ENCODE peak calls at places on chromosomes 13 and 19, in ten cellular contexts. W is ovary, A is transverse colon, V is A549, M is stomach, B is K562, T is sigmoid colon, U is tibial nerve, I is H1, S is esophagus muscularis mucosa. R is an unnamed sample.

GRCh38 chr19:5154129-5154798 is 185.4 kb downstream of the KDM4B start:
- DNase-seq in W (peak), A (peak), V (peak), M (peak), B (peak), T (peak), U (no peak), I (peak), S (no peak), R (no peak)

GRCh38 chr19:384801-385169 is 24.2 kb downstream of the C2CD4C start:
- DNase-seq in W (no peak), A (no peak), V (no peak), M (no peak), B (no peak), T (no peak), U (no peak), I (no peak), S (no peak), R (no peak)

GRCh38 chr13:21703846-21704245 is 33.0 kb downstream of the FGF9 start:
- DNase-seq in W (no peak), A (no peak), V (no peak), M (no peak), B (no peak), T (no peak), U (no peak), I (no peak), S (no peak), R (no peak)

GRCh38 chr13:36102721-36103120 is 28.5 kb downstream of the DCLK1 start:
- DNase-seq in W (no peak), A (no peak), V (no peak), M (no peak), B (no peak), T (no peak), U (no peak), I (no peak), S (no peak), R (no peak)

GRCh38 chr19:3550947-3551807 is 6.2 kb downstream of the MFSD12 start:
- DNase-seq in W (no peak), A (no peak), V (no peak), M (no peak), B (no peak), T (no peak), U (no peak), I (no peak), S (no peak), R (no peak)

GRCh38 chr19:35641515-35642151 is at the start of gene ETV2:
- DNase-seq in W (peak), A (peak), V (no peak), M (peak), B (peak), T (no peak), U (no peak), I (peak), S (no peak), R (no peak)

GRCh38 chr13:98438246-98439135 is 138.4 kb downstream of the STK24 start:
- DNase-seq in W (no peak), A (no peak), V (no peak), M (no peak), B (no peak), T (no peak), U (no peak), I (no peak), S (no peak), R (peak)

GRCh38 chr19:38267780-38268430 is 3.5 kb downstream of the SPINT2 start:
- DNase-seq in W (no peak), A (peak), V (peak), M (peak), B (no peak), T (no peak), U (no peak), I (no peak), S (no peak), R (no peak)

GRCh38 chr19:5880604-5881078 is 10.3 kb upstream of the FUT5 start:
- DNase-seq in W (no peak), A (peak), V (no peak), M (no peak), B (no peak), T (peak), U (no peak), I (no peak), S (peak), R (no peak)

GRCh38 chr19:4279530-4280422 is 710 bp downstream of the SHD start:
- DNase-seq in W (no peak), A (no peak), V (no peak), M (no peak), B (no peak), T (no peak), U (no peak), I (peak), S (no peak), R (no peak)

GRCh38 chr13:99028890-99029289 is 51.0 kb upstream of the DOCK9 start:
- DNase-seq in W (no peak), A (no peak), V (no peak), M (no peak), B (peak), T (no peak), U (no peak), I (peak), S (peak), R (no peak)

GRCh38 chr19:44109458-44109857 is 3.7 kb upstream of the ZNF225 start:
- DNase-seq in W (no peak), A (no peak), V (no peak), M (no peak), B (no peak), T (no peak), U (no peak), I (no peak), S (no peak), R (no peak)

GRCh38 chr19:14507704-14508246 is 10.4 kb downstream of the DNAJB1 start:
- DNase-seq in W (no peak), A (no peak), V (no peak), M (no peak), B (no peak), T (no peak), U (no peak), I (no peak), S (no peak), R (no peak)

GRCh38 chr19:52170304-52170703 is 1.1 kb downstream of the ZNF836 start:
- DNase-seq in W (no peak), A (no peak), V (no peak), M (no peak), B (no peak), T (no peak), U (no peak), I (no peak), S (no peak), R (no peak)

GRCh38 chr19:51246153-51246552 is 4.7 kb upstream of the SIGLECL1 start:
- DNase-seq in W (no peak), A (no peak), V (no peak), M (no peak), B (no peak), T (no peak), U (no peak), I (no peak), S (no peak), R (no peak)

GRCh38 chr19:4914736-4915501 is 5.6 kb downstream of the UHRF1 start:
- DNase-seq in W (no peak), A (peak), V (peak), M (peak), B (peak), T (no peak), U (no peak), I (no peak), S (no peak), R (no peak)

GRCh38 chr13:59531571-59532091 is 632.1 kb downstream of the DIAPH3 start:
- DNase-seq in W (peak), A (peak), V (no peak), M (peak), B (peak), T (peak), U (peak), I (peak), S (no peak), R (no peak)

GRCh38 chr19:27972291-27973040 is 1240.5 kb downstream of the UQCRFS1 start:
- DNase-seq in W (no peak), A (no peak), V (no peak), M (no peak), B (no peak), T (no peak), U (no peak), I (no peak), S (no peak), R (no peak)

GRCh38 chr19:3389876-3390361 is 23.5 kb downstream of the NFIC start:
- DNase-seq in W (no peak), A (no peak), V (no peak), M (peak), B (no peak), T (peak), U (no peak), I (peak), S (no peak), R (no peak)

GRCh38 chr19:7494416-7495098 is 5.7 kb upstream of the PEX11G start:
- DNase-seq in W (peak), A (no peak), V (no peak), M (peak), B (peak), T (peak), U (no peak), I (no peak), S (no peak), R (no peak)

GRCh38 chr13:31067416-31068118 is 94.1 kb downstream of the HSPH1 start:
- DNase-seq in W (no peak), A (no peak), V (peak), M (no peak), B (no peak), T (no peak), U (no peak), I (no peak), S (no peak), R (no peak)

GRCh38 chr19:28731577-28731976 is 481.4 kb downstream of the UQCRFS1 start:
- DNase-seq in W (no peak), A (no peak), V (no peak), M (no peak), B (no peak), T (no peak), U (no peak), I (no peak), S (no peak), R (no peak)

GRCh38 chr13:44825951-44826350 is 163.3 kb downstream of the NUFIP1 start:
- DNase-seq in W (no peak), A (no peak), V (no peak), M (no peak), B (no peak), T (no peak), U (no peak), I (no peak), S (no peak), R (no peak)

GRCh38 chr13:99572131-99572530 is 70.9 kb downstream of the TM9SF2 start:
- DNase-seq in W (no peak), A (no peak), V (no peak), M (no peak), B (no peak), T (no peak), U (no peak), I (no peak), S (no peak), R (no peak)

GRCh38 chr13:60645552-60646138 is 248.6 kb downstream of the TDRD3 start:
- DNase-seq in W (no peak), A (no peak), V (no peak), M (no peak), B (no peak), T (no peak), U (no peak), I (no peak), S (peak), R (no peak)

GRCh38 chr13:40480012-40480914 is 186.2 kb downstream of the FOXO1 start:
- DNase-seq in W (no peak), A (no peak), V (no peak), M (no peak), B (no peak), T (no peak), U (no peak), I (no peak), S (no peak), R (no peak)

GRCh38 chr19:34662919-34663318 is 14.0 kb downstream of the SCGB2B2 start:
- DNase-seq in W (no peak), A (no peak), V (no peak), M (no peak), B (peak), T (no peak), U (no peak), I (no peak), S (no peak), R (no peak)

GRCh38 chr19:49056101-49056901 is 1.2 kb downstream of the CGB7 start:
- DNase-seq in W (peak), A (peak), V (peak), M (peak), B (peak), T (no peak), U (peak), I (peak), S (no peak), R (no peak)

DNA sequence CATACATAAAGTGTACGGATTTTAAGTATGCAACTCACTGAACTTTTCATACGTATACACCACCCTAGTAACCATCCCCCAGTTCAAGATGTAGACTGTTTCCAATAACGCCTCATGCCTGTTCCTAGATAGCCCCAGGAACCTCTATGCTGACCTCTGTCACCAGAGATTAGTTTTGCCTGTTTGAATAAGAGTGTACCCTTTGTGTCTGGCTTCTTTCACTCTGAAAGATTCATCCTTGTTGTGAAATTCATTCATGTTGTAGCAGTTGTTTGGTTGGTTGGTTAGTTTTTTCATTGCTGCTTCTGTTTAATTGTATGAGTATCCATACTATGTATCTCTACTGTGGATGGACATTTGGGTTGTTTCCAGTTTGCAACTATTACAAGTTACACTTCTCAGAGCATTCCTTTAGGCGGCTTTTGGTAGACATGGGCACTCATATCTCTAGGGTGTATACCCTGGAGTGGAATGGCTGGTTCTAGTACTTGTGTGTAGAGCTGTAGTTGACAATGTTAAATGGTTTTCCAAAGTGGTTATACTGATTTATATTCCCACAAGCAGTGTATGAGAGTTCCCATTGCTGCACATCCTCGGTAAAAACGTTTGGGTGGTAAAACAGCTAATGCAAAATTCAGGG is 1.6 kb downstream of the RNASEH2B start:
- DNase-seq in W (no peak), A (no peak), V (no peak), M (no peak), B (peak), T (no peak), U (no peak), I (no peak), S (no peak), R (no peak)
- TF ChIP-seq EP300 in W (no peak), A (no peak), V (no peak), M (no peak), B (peak), T (no peak), U (no peak), I (no peak), S (no peak), R (no peak)

GRCh38 chr19:46979103-46979769 is 40.4 kb upstream of the NPAS1 start:
- DNase-seq in W (no peak), A (no peak), V (no peak), M (no peak), B (no peak), T (no peak), U (no peak), I (no peak), S (no peak), R (no peak)
- TF ChIP-seq CTCF in W (no peak), A (no peak), V (no peak), M (no peak), B (peak), T (no peak), U (no peak), I (no peak), S (no peak), R (no peak)

GRCh38 chr19:41334793-41335192 is 18.9 kb downstream of the TGFB1 start:
- DNase-seq in W (no peak), A (no peak), V (no peak), M (no peak), B (no peak), T (no peak), U (no peak), I (no peak), S (no peak), R (no peak)
- TF ChIP-seq POLR2A in W (no peak), A (no peak), V (no peak), M (no peak), B (no peak), T (no peak), U (no peak), I (no peak), S (no peak), R (no peak)

DNA sequence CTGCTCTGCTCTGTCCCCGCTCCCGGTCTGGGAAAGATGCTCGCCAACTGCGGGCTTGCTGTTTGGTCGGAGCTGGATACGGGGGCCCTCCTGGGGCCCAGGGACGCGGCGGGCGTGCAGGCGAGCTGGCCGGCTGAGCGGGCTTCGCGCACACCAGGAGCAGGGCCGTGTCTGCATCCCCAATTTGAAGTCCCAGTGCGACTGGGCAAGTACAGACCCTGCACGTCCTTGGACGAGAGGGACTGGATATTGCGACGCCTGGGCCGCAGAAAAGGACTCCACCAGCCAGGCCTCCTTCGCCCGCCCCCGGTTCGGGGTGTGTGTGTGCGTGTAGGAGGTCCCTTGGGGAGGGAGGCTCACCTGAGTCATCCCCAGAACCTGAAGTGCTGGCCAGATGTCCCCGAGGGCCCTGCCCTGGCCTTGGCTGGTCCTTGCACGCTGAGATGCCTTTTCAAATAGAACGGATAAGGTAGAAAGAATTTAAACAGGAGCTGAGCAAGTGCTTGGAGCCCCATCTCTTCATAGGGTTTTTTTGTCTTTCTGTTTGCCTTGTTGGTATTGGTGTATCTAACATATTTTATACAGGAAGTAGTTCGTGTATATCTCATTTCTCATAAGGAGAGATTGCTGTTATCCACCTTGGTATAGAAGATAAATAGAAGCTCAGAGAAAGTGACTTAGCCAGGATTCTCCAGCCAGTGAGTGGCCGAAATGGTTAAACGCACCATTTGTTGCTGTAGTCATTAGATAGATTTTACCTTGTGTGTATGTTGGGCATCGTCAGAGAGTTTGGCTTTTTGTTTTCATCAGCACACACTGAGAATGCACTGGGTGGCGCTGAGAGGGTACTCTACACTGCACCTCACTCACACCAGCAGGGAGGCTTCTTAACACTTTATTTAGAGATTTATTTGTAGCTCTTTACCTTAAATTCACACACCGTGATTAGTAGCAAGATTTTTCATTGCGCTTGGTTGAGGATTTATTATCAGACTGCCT is 1.1 kb downstream of the NAXD start:
- DNase-seq in W (no peak), A (peak), V (peak), M (peak), B (peak), T (no peak), U (no peak), I (peak), S (no peak), R (no peak)
- TF ChIP-seq EP300 in W (no peak), A (no peak), V (no peak), M (no peak), B (no peak), T (no peak), U (no peak), I (no peak), S (no peak), R (no peak)

DNA sequence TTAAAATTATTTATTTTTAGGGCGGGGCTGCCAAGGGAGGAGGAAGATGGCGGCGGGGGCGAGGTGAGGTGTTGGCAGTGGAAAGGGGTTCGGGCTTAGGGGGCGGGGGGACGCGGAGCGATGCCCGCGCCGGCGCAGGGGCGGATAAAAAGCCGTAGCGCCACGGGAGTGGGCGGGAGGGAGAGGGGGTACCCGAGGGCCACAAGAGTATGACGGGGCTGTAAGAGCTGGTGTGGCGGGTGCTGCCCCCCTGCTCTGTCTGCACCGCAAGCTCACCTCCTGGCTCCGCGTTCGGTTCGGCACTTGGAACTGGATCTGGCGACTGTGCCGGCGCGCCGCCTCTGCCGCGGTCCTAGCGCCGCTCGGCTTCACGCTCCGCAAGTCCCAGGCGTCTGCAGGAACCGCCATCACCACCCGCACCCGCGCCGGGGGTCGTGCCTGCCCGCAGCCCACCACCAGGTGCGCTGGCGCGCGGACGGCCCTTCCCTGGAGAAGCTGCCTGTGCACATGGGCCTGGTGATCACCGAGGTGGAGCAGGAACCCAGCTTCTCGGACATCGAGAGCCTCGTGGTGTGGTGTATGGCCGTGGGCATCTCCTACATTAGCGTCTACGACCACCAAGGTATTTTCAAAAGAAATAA is 265.2 kb upstream of the SGCG start:
- DNase-seq in W (peak), A (peak), V (peak), M (peak), B (peak), T (peak), U (no peak), I (peak), S (no peak), R (no peak)
- TF ChIP-seq CTCF in W (no peak), A (no peak), V (no peak), M (no peak), B (no peak), T (no peak), U (no peak), I (peak), S (no peak), R (no peak)

DNA sequence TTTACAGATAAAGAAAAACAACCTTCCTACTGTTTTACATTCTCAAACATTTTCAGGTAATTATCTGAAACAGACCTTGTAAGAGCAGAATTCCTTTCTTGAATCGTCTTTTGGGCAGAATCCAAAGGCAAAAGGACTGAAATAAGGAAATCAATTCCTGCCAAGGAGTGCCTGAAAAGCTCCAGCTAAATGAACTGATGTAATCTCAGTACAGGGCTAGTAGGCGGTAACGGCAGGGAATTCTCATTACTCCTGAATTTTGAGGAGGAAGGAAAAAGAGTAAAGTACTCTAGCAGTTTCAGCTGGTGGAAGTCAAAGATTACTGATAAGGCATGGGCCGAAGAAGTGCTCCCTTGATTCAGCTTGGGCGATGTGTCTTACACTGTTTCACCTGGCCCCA is 168.4 kb downstream of the PCDH9 start:
- DNase-seq in W (no peak), A (no peak), V (no peak), M (no peak), B (no peak), T (no peak), U (no peak), I (no peak), S (no peak), R (no peak)
- TF ChIP-seq POLR2A in W (no peak), A (no peak), V (no peak), M (no peak), B (no peak), T (no peak), U (no peak), I (no peak), S (no peak), R (no peak)

DNA sequence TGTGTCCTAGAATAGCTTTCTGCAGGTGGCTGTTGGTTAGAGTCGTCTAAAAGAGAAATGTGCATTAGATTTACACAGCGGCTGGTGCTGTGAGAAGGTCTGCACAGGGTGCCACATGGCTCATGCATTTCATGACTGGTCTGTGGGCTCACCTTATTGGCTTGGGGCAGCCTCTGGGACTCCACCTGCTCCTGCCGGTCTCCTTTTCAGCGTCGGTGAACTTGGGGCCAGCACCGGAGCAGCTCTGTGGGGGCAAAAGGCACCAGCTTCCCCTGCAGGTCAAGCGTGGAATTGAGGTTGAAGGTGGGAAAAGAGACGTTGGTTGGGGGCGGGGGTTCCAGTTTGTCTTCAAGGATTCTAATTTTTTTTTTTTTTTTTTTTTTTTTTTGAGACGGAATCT is 3.1 kb upstream of the PNMA8C start:
- DNase-seq in W (no peak), A (no peak), V (no peak), M (no peak), B (peak), T (no peak), U (no peak), I (peak), S (no peak), R (no peak)
- TF ChIP-seq EP300 in W (no peak), A (no peak), V (no peak), M (no peak), B (no peak), T (no peak), U (no peak), I (no peak), S (no peak), R (no peak)